ENCODE peak calls at places on chromosomes 1 and 21, in four cellular contexts. One of them, this sample, is unnamed.

GRCh38 chr1:26177182-26177684 is at the start of gene CNKSR1:
- DNase-seq in foreskin fibroblast: no peak
- DNase-seq in bronchial epithelial cell: peak
- DNase-seq in IMR-90: no peak
- DNase-seq in this sample: no peak

GRCh38 chr21:15293251-15293650 is 228.5 kb upstream of the NRIP1 start:
- DNase-seq in IMR-90: peak
- DNase-seq in bronchial epithelial cell: peak
- DNase-seq in foreskin fibroblast: no peak
- DNase-seq in this sample: no peak

GRCh38 chr1:180156631-180157091 is 2.0 kb downstream of the QSOX1 start:
- DNase-seq in foreskin fibroblast: peak
- DNase-seq in IMR-90: peak
- DNase-seq in bronchial epithelial cell: peak
- DNase-seq in this sample: no peak

GRCh38 chr1:37860346-37860666 is 914 bp upstream of the MTF1 start:
- DNase-seq in bronchial epithelial cell: no peak
- DNase-seq in foreskin fibroblast: no peak
- DNase-seq in IMR-90: no peak
- DNase-seq in this sample: no peak

GRCh38 chr1:44401256-44402228 is 3.5 kb upstream of the RNF220 start:
- DNase-seq in bronchial epithelial cell: no peak
- DNase-seq in foreskin fibroblast: no peak
- DNase-seq in IMR-90: no peak
- DNase-seq in this sample: no peak

GRCh38 chr1:240385985-240386978 is 225.7 kb downstream of the GREM2 start:
- DNase-seq in foreskin fibroblast: peak
- DNase-seq in bronchial epithelial cell: peak
- DNase-seq in IMR-90: peak
- DNase-seq in this sample: no peak

GRCh38 chr1:197774691-197775281 is 494 bp downstream of the DENND1B start:
- DNase-seq in IMR-90: peak
- DNase-seq in bronchial epithelial cell: no peak
- DNase-seq in foreskin fibroblast: peak
- DNase-seq in this sample: no peak

GRCh38 chr1:21574464-21575151 is 65.4 kb downstream of the ALPL start:
- DNase-seq in foreskin fibroblast: no peak
- DNase-seq in bronchial epithelial cell: no peak
- DNase-seq in IMR-90: no peak
- DNase-seq in this sample: no peak

GRCh38 chr1:99645199-99645598 is 714 bp upstream of the PALMD start:
- DNase-seq in foreskin fibroblast: peak
- DNase-seq in IMR-90: peak
- DNase-seq in bronchial epithelial cell: peak
- DNase-seq in this sample: no peak

GRCh38 chr1:37362569-37362968 is 111.8 kb upstream of the ZC3H12A start:
- DNase-seq in IMR-90: no peak
- DNase-seq in foreskin fibroblast: no peak
- DNase-seq in bronchial epithelial cell: no peak
- DNase-seq in this sample: no peak

GRCh38 chr21:42199488-42200463 is 19.2 kb upstream of the ABCG1 start:
- DNase-seq in bronchial epithelial cell: peak
- DNase-seq in IMR-90: peak
- DNase-seq in foreskin fibroblast: peak
- DNase-seq in this sample: no peak

GRCh38 chr1:231973840-231974239 is 347.2 kb downstream of the DISC1 start:
- DNase-seq in bronchial epithelial cell: no peak
- DNase-seq in IMR-90: peak
- DNase-seq in foreskin fibroblast: no peak
- DNase-seq in this sample: no peak

GRCh38 chr1:246748867-246749266 is 24.7 kb downstream of the SCCPDH start:
- DNase-seq in bronchial epithelial cell: peak
- DNase-seq in IMR-90: no peak
- DNase-seq in foreskin fibroblast: no peak
- DNase-seq in this sample: no peak

GRCh38 chr1:223609961-223610360 is 55.5 kb downstream of the CAPN8 start:
- DNase-seq in IMR-90: no peak
- DNase-seq in foreskin fibroblast: no peak
- DNase-seq in bronchial epithelial cell: no peak
- DNase-seq in this sample: no peak

GRCh38 chr1:119587328-119587727 is 60.7 kb downstream of the ZNF697 start:
- DNase-seq in foreskin fibroblast: peak
- DNase-seq in IMR-90: no peak
- DNase-seq in bronchial epithelial cell: no peak
- DNase-seq in this sample: no peak

GRCh38 chr1:180309338-180309737 is 79.3 kb downstream of the LHX4 start:
- DNase-seq in foreskin fibroblast: no peak
- DNase-seq in IMR-90: peak
- DNase-seq in bronchial epithelial cell: peak
- DNase-seq in this sample: no peak

GRCh38 chr1:235954306-235955283 is 87.9 kb upstream of the LYST start:
- DNase-seq in foreskin fibroblast: no peak
- DNase-seq in bronchial epithelial cell: no peak
- DNase-seq in IMR-90: peak
- DNase-seq in this sample: no peak

GRCh38 chr21:45264919-45265515 is 22.7 kb downstream of the POFUT2 start:
- DNase-seq in IMR-90: no peak
- DNase-seq in foreskin fibroblast: no peak
- DNase-seq in bronchial epithelial cell: no peak
- DNase-seq in this sample: no peak

GRCh38 chr1:56194911-56195310 is 384.5 kb downstream of the PLPP3 start:
- DNase-seq in bronchial epithelial cell: no peak
- DNase-seq in foreskin fibroblast: peak
- DNase-seq in IMR-90: peak
- DNase-seq in this sample: no peak

GRCh38 chr1:9349331-9349851 is 56.7 kb downstream of the SPSB1 start:
- DNase-seq in foreskin fibroblast: peak
- DNase-seq in IMR-90: peak
- DNase-seq in bronchial epithelial cell: no peak
- DNase-seq in this sample: no peak

GRCh38 chr21:34039678-34040382 is 33.5 kb upstream of the MRPS6 start:
- DNase-seq in IMR-90: no peak
- DNase-seq in bronchial epithelial cell: no peak
- DNase-seq in foreskin fibroblast: no peak
- DNase-seq in this sample: no peak

GRCh38 chr1:14699596-14699995 is 101.1 kb downstream of the KAZN start:
- DNase-seq in bronchial epithelial cell: no peak
- DNase-seq in IMR-90: no peak
- DNase-seq in foreskin fibroblast: no peak
- DNase-seq in this sample: no peak

GRCh38 chr1:115184260-115184950 is 95.1 kb upstream of the TSPAN2 start:
- DNase-seq in IMR-90: no peak
- DNase-seq in foreskin fibroblast: no peak
- DNase-seq in bronchial epithelial cell: no peak
- DNase-seq in this sample: no peak

GRCh38 chr1:29943034-29943433 is 706.7 kb downstream of the PTPRU start:
- DNase-seq in bronchial epithelial cell: no peak
- DNase-seq in foreskin fibroblast: no peak
- DNase-seq in IMR-90: no peak
- DNase-seq in this sample: no peak

GRCh38 chr1:237473896-237474295 is 416.8 kb downstream of the ZP4 start:
- DNase-seq in IMR-90: no peak
- DNase-seq in bronchial epithelial cell: no peak
- DNase-seq in foreskin fibroblast: no peak
- DNase-seq in this sample: no peak

GRCh38 chr1:237467320-237467719 is 423.4 kb downstream of the ZP4 start:
- DNase-seq in IMR-90: no peak
- DNase-seq in foreskin fibroblast: no peak
- DNase-seq in bronchial epithelial cell: no peak
- DNase-seq in this sample: no peak

GRCh38 chr1:237470712-237471310 is 419.9 kb downstream of the ZP4 start:
- DNase-seq in IMR-90: no peak
- DNase-seq in foreskin fibroblast: no peak
- DNase-seq in bronchial epithelial cell: no peak
- DNase-seq in this sample: no peak

GRCh38 chr1:237471377-237471776 is 419.3 kb downstream of the ZP4 start:
- DNase-seq in bronchial epithelial cell: no peak
- DNase-seq in foreskin fibroblast: no peak
- DNase-seq in IMR-90: no peak
- DNase-seq in this sample: no peak
- TF ChIP-seq CTCF in bronchial epithelial cell: no peak
- TF ChIP-seq CTCF in foreskin fibroblast: no peak
- TF ChIP-seq CTCF in IMR-90: no peak
- TF ChIP-seq CTCF in this sample: no peak

GRCh38 chr1:46086581-46086980 is 45.8 kb downstream of the PIK3R3 start:
- DNase-seq in bronchial epithelial cell: peak
- DNase-seq in foreskin fibroblast: no peak
- DNase-seq in IMR-90: peak
- DNase-seq in this sample: no peak

GRCh38 chr1:46083579-46083978 is 48.9 kb downstream of the PIK3R3 start:
- DNase-seq in IMR-90: no peak
- DNase-seq in bronchial epithelial cell: no peak
- DNase-seq in foreskin fibroblast: no peak
- DNase-seq in this sample: no peak

GRCh38 chr1:46084553-46085448 is 47.6 kb downstream of the PIK3R3 start:
- DNase-seq in IMR-90: peak
- DNase-seq in foreskin fibroblast: peak
- DNase-seq in bronchial epithelial cell: peak
- DNase-seq in this sample: no peak

GRCh38 chr1:46087891-46088290 is 44.5 kb downstream of the PIK3R3 start:
- DNase-seq in IMR-90: peak
- DNase-seq in foreskin fibroblast: peak
- DNase-seq in bronchial epithelial cell: no peak
- DNase-seq in this sample: no peak
- TF ChIP-seq CTCF in IMR-90: no peak
- TF ChIP-seq CTCF in foreskin fibroblast: no peak
- TF ChIP-seq CTCF in bronchial epithelial cell: no peak
- TF ChIP-seq CTCF in this sample: no peak

DNA sequence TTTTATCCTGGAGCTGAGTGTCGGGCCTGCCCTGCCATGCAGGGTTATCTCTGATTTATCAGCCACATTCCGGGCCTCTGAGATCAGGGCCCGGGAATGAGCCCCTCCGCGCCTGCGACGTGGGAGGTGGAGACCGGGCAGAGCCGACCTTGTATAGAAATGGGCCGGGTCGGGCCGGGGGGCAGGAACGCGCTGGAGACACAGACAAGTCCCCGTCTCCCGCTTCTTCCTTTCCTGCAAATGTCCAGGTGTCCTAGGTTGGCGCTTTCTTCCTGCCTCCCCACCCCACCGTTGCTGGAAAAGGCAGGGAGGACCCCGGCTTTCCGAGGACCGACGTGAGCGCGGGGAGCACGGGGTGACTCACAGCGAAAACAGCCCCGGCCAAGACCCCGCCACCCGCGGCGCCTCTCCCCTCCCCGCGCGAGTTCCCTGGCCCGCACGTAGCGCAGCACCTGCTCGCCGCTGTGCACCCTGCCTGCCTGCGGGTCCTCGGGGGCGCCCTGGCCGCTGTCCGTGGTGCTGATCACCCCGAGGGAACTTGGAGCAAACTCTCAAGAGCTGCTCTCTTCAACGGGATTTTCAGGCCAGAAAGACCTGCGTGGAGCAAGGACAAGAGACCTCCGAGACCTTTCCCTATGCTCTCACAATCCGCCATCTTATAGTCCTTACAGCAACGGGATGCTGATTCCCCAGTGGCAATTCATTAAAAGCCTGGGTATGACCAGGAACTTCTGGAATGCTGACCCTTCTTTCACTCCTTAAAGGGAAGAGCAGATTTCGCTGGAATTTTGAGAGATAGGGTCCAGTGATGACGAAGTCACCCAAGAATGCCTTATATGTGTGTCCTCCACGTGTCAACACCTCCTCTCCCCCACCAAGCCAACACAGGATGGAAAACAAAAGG is 475 bp upstream of the NPPB start:
- DNase-seq in foreskin fibroblast: peak
- DNase-seq in IMR-90: peak
- DNase-seq in bronchial epithelial cell: peak
- DNase-seq in this sample: no peak
- TF ChIP-seq CTCF in foreskin fibroblast: peak
- TF ChIP-seq CTCF in IMR-90: peak
- TF ChIP-seq CTCF in bronchial epithelial cell: peak
- TF ChIP-seq CTCF in this sample: no peak

GRCh38 chr1:42940851-42941639 is 17.6 kb downstream of the SLC2A1 start:
- DNase-seq in foreskin fibroblast: peak
- DNase-seq in IMR-90: peak
- DNase-seq in bronchial epithelial cell: peak
- DNase-seq in this sample: no peak
- TF ChIP-seq CTCF in foreskin fibroblast: no peak
- TF ChIP-seq CTCF in IMR-90: no peak
- TF ChIP-seq CTCF in bronchial epithelial cell: no peak
- TF ChIP-seq CTCF in this sample: no peak

GRCh38 chr21:36208326-36209013 is 51.8 kb downstream of the DOP1B start:
- DNase-seq in IMR-90: no peak
- DNase-seq in bronchial epithelial cell: no peak
- DNase-seq in foreskin fibroblast: no peak
- DNase-seq in this sample: no peak

GRCh38 chr21:36210779-36211659 is 54.4 kb downstream of the DOP1B start:
- DNase-seq in IMR-90: no peak
- DNase-seq in bronchial epithelial cell: no peak
- DNase-seq in foreskin fibroblast: no peak
- DNase-seq in this sample: no peak

GRCh38 chr21:36207577-36208320 is 51.1 kb downstream of the DOP1B start:
- DNase-seq in bronchial epithelial cell: peak
- DNase-seq in foreskin fibroblast: peak
- DNase-seq in IMR-90: peak
- DNase-seq in this sample: no peak

GRCh38 chr21:36211660-36212512 is 55.3 kb downstream of the DOP1B start:
- DNase-seq in foreskin fibroblast: peak
- DNase-seq in bronchial epithelial cell: peak
- DNase-seq in IMR-90: peak
- DNase-seq in this sample: no peak

GRCh38 chr21:36209626-36210171 is 53.1 kb downstream of the DOP1B start:
- DNase-seq in IMR-90: peak
- DNase-seq in foreskin fibroblast: peak
- DNase-seq in bronchial epithelial cell: peak
- DNase-seq in this sample: no peak
- TF ChIP-seq CTCF in IMR-90: peak
- TF ChIP-seq CTCF in foreskin fibroblast: peak
- TF ChIP-seq CTCF in bronchial epithelial cell: peak
- TF ChIP-seq CTCF in this sample: no peak

GRCh38 chr1:229231754-229232119 is 39.2 kb upstream of the RAB4A start:
- DNase-seq in bronchial epithelial cell: no peak
- DNase-seq in IMR-90: no peak
- DNase-seq in foreskin fibroblast: no peak
- DNase-seq in this sample: no peak
- TF ChIP-seq CTCF in bronchial epithelial cell: no peak
- TF ChIP-seq CTCF in IMR-90: no peak
- TF ChIP-seq CTCF in foreskin fibroblast: no peak
- TF ChIP-seq CTCF in this sample: no peak